ENCODE peak calls at places on chromosome 13, in eight cellular contexts. H is CD8-positive, alpha-beta memory T cell; T is CD4-positive, alpha-beta memory T cell; X is fibroblast of lung; Q is right lobe of liver; Y is BE2C; G is GM23338; N is CD4-positive, CD25-positive, alpha-beta regulatory T cell. D is an unnamed sample.

GRCh38 chr13:100392709-100393630 is 195.6 kb downstream of the GGACT start:
- DNase-seq in H (peak; percentile 1), T (no peak), X (peak; percentile 100), Q (peak; percentile 52), Y (peak; percentile 48), G (peak; percentile 67), N (no peak), D (no peak)

GRCh38 chr13:41179593-41180250 is 14.6 kb downstream of the KBTBD7 start:
- DNase-seq in H (no peak), T (no peak), X (peak; percentile 37), Q (no peak), Y (no peak), G (no peak), N (no peak), D (no peak)

GRCh38 chr13:110713981-110714797 is 689 bp downstream of the ING1 start:
- DNase-seq in H (peak; percentile 69), T (peak; percentile 73), X (peak; percentile 25), Q (peak; percentile 63), Y (peak; percentile 58), G (peak; percentile 53), N (peak; percentile 69), D (peak; percentile 72)

GRCh38 chr13:31081316-31081715 is 80.4 kb downstream of the HSPH1 start:
- DNase-seq in H (no peak), T (no peak), X (no peak), Q (no peak), Y (no peak), G (no peak), N (no peak), D (no peak)

GRCh38 chr13:104286566-104287290 is 1220.5 kb upstream of the SLC10A2 start:
- DNase-seq in H (no peak), T (no peak), X (no peak), Q (no peak), Y (no peak), G (peak; percentile 33), N (no peak), D (no peak)

GRCh38 chr13:108044929-108045328 is 170.4 kb downstream of the LIG4 start:
- DNase-seq in H (no peak), T (no peak), X (no peak), Q (no peak), Y (no peak), G (no peak), N (no peak), D (no peak)

GRCh38 chr13:31050486-31051400 is 111.0 kb downstream of the HSPH1 start:
- DNase-seq in H (no peak), T (no peak), X (no peak), Q (no peak), Y (no peak), G (no peak), N (no peak), D (no peak)

GRCh38 chr13:40230833-40231266 is 435.6 kb downstream of the FOXO1 start:
- DNase-seq in H (no peak), T (no peak), X (peak; percentile 72), Q (no peak), Y (no peak), G (no peak), N (no peak), D (no peak)

GRCh38 chr13:107367258-107367657 is 799.3 kb upstream of the ARGLU1 start:
- DNase-seq in H (no peak), T (no peak), X (no peak), Q (no peak), Y (no peak), G (no peak), N (no peak), D (no peak)

GRCh38 chr13:97630725-97631124 is 196.8 kb downstream of the RAP2A start:
- DNase-seq in H (no peak), T (no peak), X (no peak), Q (no peak), Y (no peak), G (no peak), N (no peak), D (no peak)

GRCh38 chr13:55439450-55439849 is 1701.3 kb upstream of the PRR20A start:
- DNase-seq in H (no peak), T (no peak), X (no peak), Q (no peak), Y (peak; percentile 5), G (peak; percentile 11), N (no peak), D (no peak)

GRCh38 chr13:21639604-21640003 is 31.3 kb upstream of the FGF9 start:
- DNase-seq in H (no peak), T (no peak), X (no peak), Q (no peak), Y (no peak), G (no peak), N (no peak), D (no peak)

GRCh38 chr13:111904701-111905608 is 162.0 kb upstream of the SOX1 start:
- DNase-seq in H (no peak), T (no peak), X (no peak), Q (no peak), Y (no peak), G (peak; percentile 28), N (no peak), D (no peak)

GRCh38 chr13:34349091-34349722 is 531.3 kb downstream of the RFC3 start:
- DNase-seq in H (no peak), T (no peak), X (peak; percentile 95), Q (no peak), Y (no peak), G (no peak), N (no peak), D (peak; percentile 54)

GRCh38 chr13:71677114-71677513 is 189.9 kb downstream of the DACH1 start:
- DNase-seq in H (no peak), T (no peak), X (no peak), Q (no peak), Y (no peak), G (no peak), N (no peak), D (no peak)

GRCh38 chr13:77492982-77493381 is 42.5 kb upstream of the SCEL start:
- DNase-seq in H (no peak), T (peak; percentile 7), X (peak; percentile 42), Q (no peak), Y (peak; percentile 39), G (no peak), N (no peak), D (no peak)

GRCh38 chr13:106376411-106377112 is 158.9 kb downstream of the EFNB2 start:
- DNase-seq in H (no peak), T (no peak), X (peak; percentile 92), Q (no peak), Y (peak; percentile 15), G (peak; percentile 30), N (no peak), D (no peak)

GRCh38 chr13:24625870-24626419 is 54.3 kb upstream of the ATP12A start:
- DNase-seq in H (no peak), T (no peak), X (no peak), Q (no peak), Y (no peak), G (no peak), N (no peak), D (no peak)

GRCh38 chr13:66915596-66916185 is 314.4 kb downstream of the PCDH9 start:
- DNase-seq in H (no peak), T (no peak), X (no peak), Q (no peak), Y (no peak), G (no peak), N (no peak), D (no peak)

GRCh38 chr13:41533676-41534075 is 76.3 kb downstream of the RGCC start:
- DNase-seq in H (no peak), T (no peak), X (peak; percentile 40), Q (no peak), Y (no peak), G (no peak), N (no peak), D (no peak)

GRCh38 chr13:21050288-21051197 is 10.8 kb downstream of the LATS2 start:
- DNase-seq in H (no peak), T (no peak), X (no peak), Q (no peak), Y (no peak), G (no peak), N (no peak), D (no peak)

GRCh38 chr13:38301236-38301635 is 48.4 kb upstream of the UFM1 start:
- DNase-seq in H (no peak), T (no peak), X (no peak), Q (no peak), Y (no peak), G (no peak), N (no peak), D (no peak)

GRCh38 chr13:92739306-92739818 is 487.2 kb upstream of the GPC6 start:
- DNase-seq in H (no peak), T (no peak), X (peak; percentile 65), Q (no peak), Y (no peak), G (no peak), N (no peak), D (no peak)

GRCh38 chr13:92735909-92736308 is 490.7 kb upstream of the GPC6 start:
- DNase-seq in H (no peak), T (no peak), X (no peak), Q (no peak), Y (no peak), G (no peak), N (no peak), D (no peak)

GRCh38 chr13:92734068-92734467 is 492.5 kb upstream of the GPC6 start:
- DNase-seq in H (no peak), T (no peak), X (no peak), Q (no peak), Y (no peak), G (no peak), N (no peak), D (no peak)

DNA sequence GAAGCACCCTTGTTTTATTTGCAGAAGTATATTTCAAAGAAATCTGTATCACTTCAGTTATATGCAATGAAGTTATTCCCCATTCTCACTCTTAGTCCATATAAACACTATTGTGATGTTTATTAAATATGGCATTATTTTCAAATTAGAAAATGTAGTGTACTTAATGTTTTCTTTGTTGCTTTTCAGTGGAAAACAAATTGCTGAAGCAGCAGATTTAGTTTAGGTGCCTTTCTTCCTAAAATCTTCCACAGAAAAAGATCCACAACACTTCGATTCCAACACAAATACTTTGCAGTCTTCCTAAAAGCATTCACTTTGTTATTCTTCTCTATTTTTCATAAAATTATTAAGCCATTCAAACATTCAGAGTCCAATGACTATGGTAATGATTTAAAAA is 492.1 kb upstream of the GPC6 start:
- DNase-seq in H (no peak), T (no peak), X (no peak), Q (no peak), Y (no peak), G (no peak), N (no peak), D (no peak)
- H3K4me3 ChIP-seq in H (no peak overlapping the region), T (no peak overlapping the region), X (no peak overlapping the region), Q (no peak overlapping the region), Y (no peak overlapping the region), G (no peak overlapping the region), N (no peak overlapping the region), D (no peak overlapping the region)

GRCh38 chr13:47837104-47837880 is 163.8 kb downstream of the SUCLA2 start:
- DNase-seq in H (no peak), T (no peak), X (no peak), Q (no peak), Y (no peak), G (peak; percentile 15), N (no peak), D (no peak)
- H3K4me3 ChIP-seq in H (no peak overlapping the region), T (no peak overlapping the region), X (no peak overlapping the region), Q (no peak overlapping the region), Y (no peak overlapping the region), G (no peak overlapping the region), N (no peak overlapping the region), D (no peak overlapping the region)

GRCh38 chr13:46598820-46599180 is 45.8 kb downstream of the LRCH1 start:
- DNase-seq in H (no peak), T (no peak), X (no peak), Q (no peak), Y (no peak), G (no peak), N (no peak), D (no peak)
- H3K4me3 ChIP-seq in H (no peak overlapping the region), T (no peak overlapping the region), X (no peak overlapping the region), Q (no peak overlapping the region), Y (no peak overlapping the region), G (no peak overlapping the region), N (peak overlapping the region; percentile 1), D (no peak overlapping the region)

GRCh38 chr13:19961484-19961883 is 3.0 kb downstream of the ZMYM2 start:
- DNase-seq in H (no peak), T (no peak), X (peak; percentile 20), Q (no peak), Y (no peak), G (no peak), N (no peak), D (no peak)
- H3K4me3 ChIP-seq in H (no peak overlapping the region), T (no peak overlapping the region), X (peak overlapping the region; percentile 3), Q (no peak overlapping the region), Y (peak overlapping the region; percentile 98), G (peak overlapping the region; percentile 68), N (peak overlapping the region; percentile 91), D (no peak overlapping the region)